ENCODE peak calls at places on chromosomes 1 and 21, in eight cellular contexts. One of them, this sample, is unnamed.

GRCh38 chr1:205162301-205162700 is 40.5 kb upstream of the RBBP5 start:
- DNase-seq in tibial artery: no peak
- DNase-seq in brain microvascular endothelial cell: no peak
- DNase-seq in colonic mucosa: no peak
- DNase-seq in fibroblast of pulmonary artery: no peak
- DNase-seq in AG10803: peak
- DNase-seq in thoracic aorta: no peak
- DNase-seq in upper lobe of left lung: no peak
- DNase-seq in this sample: no peak

GRCh38 chr1:13706058-13706457 is 6.1 kb downstream of the PRDM2 start:
- DNase-seq in colonic mucosa: no peak
- DNase-seq in brain microvascular endothelial cell: no peak
- DNase-seq in thoracic aorta: no peak
- DNase-seq in upper lobe of left lung: no peak
- DNase-seq in fibroblast of pulmonary artery: no peak
- DNase-seq in AG10803: no peak
- DNase-seq in tibial artery: no peak
- DNase-seq in this sample: no peak

GRCh38 chr21:45570826-45571601 is 28.8 kb upstream of the SLC19A1 start:
- DNase-seq in colonic mucosa: no peak
- DNase-seq in tibial artery: peak
- DNase-seq in upper lobe of left lung: no peak
- DNase-seq in fibroblast of pulmonary artery: no peak
- DNase-seq in AG10803: peak
- DNase-seq in brain microvascular endothelial cell: peak
- DNase-seq in thoracic aorta: no peak
- DNase-seq in this sample: no peak

GRCh38 chr1:241612533-241613505 is 27.4 kb downstream of the CHML start:
- DNase-seq in brain microvascular endothelial cell: peak
- DNase-seq in AG10803: peak
- DNase-seq in thoracic aorta: no peak
- DNase-seq in fibroblast of pulmonary artery: peak
- DNase-seq in tibial artery: no peak
- DNase-seq in upper lobe of left lung: peak
- DNase-seq in colonic mucosa: no peak
- DNase-seq in this sample: peak

GRCh38 chr1:182217071-182217470 is 155.6 kb upstream of the ZNF648 start:
- DNase-seq in fibroblast of pulmonary artery: no peak
- DNase-seq in colonic mucosa: no peak
- DNase-seq in thoracic aorta: no peak
- DNase-seq in AG10803: peak
- DNase-seq in upper lobe of left lung: no peak
- DNase-seq in tibial artery: no peak
- DNase-seq in brain microvascular endothelial cell: no peak
- DNase-seq in this sample: no peak

GRCh38 chr1:12799730-12800129 is 8.5 kb downstream of the PRAMEF1 start:
- DNase-seq in tibial artery: no peak
- DNase-seq in fibroblast of pulmonary artery: no peak
- DNase-seq in colonic mucosa: no peak
- DNase-seq in upper lobe of left lung: no peak
- DNase-seq in thoracic aorta: no peak
- DNase-seq in AG10803: no peak
- DNase-seq in brain microvascular endothelial cell: no peak
- DNase-seq in this sample: no peak

GRCh38 chr1:20565234-20565633 is 12.9 kb downstream of the FAM43B start:
- DNase-seq in thoracic aorta: no peak
- DNase-seq in upper lobe of left lung: no peak
- DNase-seq in brain microvascular endothelial cell: no peak
- DNase-seq in colonic mucosa: no peak
- DNase-seq in tibial artery: no peak
- DNase-seq in fibroblast of pulmonary artery: no peak
- DNase-seq in AG10803: no peak
- DNase-seq in this sample: no peak

GRCh38 chr1:87203890-87204289 is 124.8 kb upstream of the LMO4 start:
- DNase-seq in AG10803: peak
- DNase-seq in upper lobe of left lung: no peak
- DNase-seq in brain microvascular endothelial cell: peak
- DNase-seq in thoracic aorta: no peak
- DNase-seq in tibial artery: no peak
- DNase-seq in fibroblast of pulmonary artery: peak
- DNase-seq in colonic mucosa: no peak
- DNase-seq in this sample: no peak

GRCh38 chr1:80882552-80882951 is 918.2 kb upstream of the ADGRL2 start:
- DNase-seq in colonic mucosa: no peak
- DNase-seq in upper lobe of left lung: no peak
- DNase-seq in thoracic aorta: no peak
- DNase-seq in fibroblast of pulmonary artery: peak
- DNase-seq in tibial artery: no peak
- DNase-seq in AG10803: peak
- DNase-seq in brain microvascular endothelial cell: peak
- DNase-seq in this sample: no peak

GRCh38 chr1:188325211-188325610 is 1496.5 kb downstream of the PLA2G4A start:
- DNase-seq in colonic mucosa: no peak
- DNase-seq in tibial artery: no peak
- DNase-seq in upper lobe of left lung: no peak
- DNase-seq in brain microvascular endothelial cell: no peak
- DNase-seq in thoracic aorta: no peak
- DNase-seq in AG10803: no peak
- DNase-seq in fibroblast of pulmonary artery: no peak
- DNase-seq in this sample: no peak

GRCh38 chr1:235511470-235512240 is 7.4 kb upstream of the B3GALNT2 start:
- DNase-seq in thoracic aorta: no peak
- DNase-seq in upper lobe of left lung: no peak
- DNase-seq in AG10803: no peak
- DNase-seq in fibroblast of pulmonary artery: no peak
- DNase-seq in colonic mucosa: no peak
- DNase-seq in brain microvascular endothelial cell: peak
- DNase-seq in tibial artery: no peak
- DNase-seq in this sample: no peak

GRCh38 chr1:33925586-33925985 is 61.7 kb downstream of the HMGB4 start:
- DNase-seq in upper lobe of left lung: no peak
- DNase-seq in brain microvascular endothelial cell: no peak
- DNase-seq in thoracic aorta: no peak
- DNase-seq in fibroblast of pulmonary artery: no peak
- DNase-seq in tibial artery: no peak
- DNase-seq in colonic mucosa: no peak
- DNase-seq in AG10803: no peak
- DNase-seq in this sample: no peak

GRCh38 chr1:223031690-223032601 is 111.1 kb downstream of the TLR5 start:
- DNase-seq in thoracic aorta: no peak
- DNase-seq in colonic mucosa: peak
- DNase-seq in AG10803: peak
- DNase-seq in fibroblast of pulmonary artery: peak
- DNase-seq in upper lobe of left lung: no peak
- DNase-seq in tibial artery: peak
- DNase-seq in brain microvascular endothelial cell: no peak
- DNase-seq in this sample: no peak

GRCh38 chr1:209708297-209708696 is 3.7 kb downstream of the HSD11B1 start:
- DNase-seq in AG10803: no peak
- DNase-seq in tibial artery: no peak
- DNase-seq in brain microvascular endothelial cell: no peak
- DNase-seq in fibroblast of pulmonary artery: no peak
- DNase-seq in colonic mucosa: no peak
- DNase-seq in thoracic aorta: no peak
- DNase-seq in upper lobe of left lung: no peak
- DNase-seq in this sample: no peak

GRCh38 chr1:223429313-223429731 is 36.1 kb downstream of the CCDC185 start:
- DNase-seq in tibial artery: peak
- DNase-seq in upper lobe of left lung: no peak
- DNase-seq in colonic mucosa: no peak
- DNase-seq in brain microvascular endothelial cell: no peak
- DNase-seq in AG10803: peak
- DNase-seq in fibroblast of pulmonary artery: no peak
- DNase-seq in thoracic aorta: peak
- DNase-seq in this sample: no peak

GRCh38 chr1:119617751-119618691 is 30.0 kb downstream of the ZNF697 start:
- DNase-seq in thoracic aorta: no peak
- DNase-seq in fibroblast of pulmonary artery: peak
- DNase-seq in AG10803: peak
- DNase-seq in upper lobe of left lung: no peak
- DNase-seq in brain microvascular endothelial cell: no peak
- DNase-seq in colonic mucosa: no peak
- DNase-seq in tibial artery: no peak
- DNase-seq in this sample: no peak

GRCh38 chr1:206469933-206470691 is at the start of gene IKBKE:
- DNase-seq in colonic mucosa: peak
- DNase-seq in tibial artery: peak
- DNase-seq in brain microvascular endothelial cell: peak
- DNase-seq in thoracic aorta: no peak
- DNase-seq in fibroblast of pulmonary artery: peak
- DNase-seq in upper lobe of left lung: peak
- DNase-seq in AG10803: peak
- DNase-seq in this sample: no peak

GRCh38 chr1:8395433-8395866 is 77.5 kb downstream of the SLC45A1 start:
- DNase-seq in colonic mucosa: no peak
- DNase-seq in AG10803: no peak
- DNase-seq in tibial artery: no peak
- DNase-seq in brain microvascular endothelial cell: no peak
- DNase-seq in upper lobe of left lung: no peak
- DNase-seq in fibroblast of pulmonary artery: no peak
- DNase-seq in thoracic aorta: no peak
- DNase-seq in this sample: no peak

GRCh38 chr1:38578444-38578951 is 281.1 kb downstream of the RRAGC start:
- DNase-seq in upper lobe of left lung: peak
- DNase-seq in AG10803: no peak
- DNase-seq in thoracic aorta: no peak
- DNase-seq in tibial artery: no peak
- DNase-seq in brain microvascular endothelial cell: no peak
- DNase-seq in fibroblast of pulmonary artery: no peak
- DNase-seq in colonic mucosa: no peak
- DNase-seq in this sample: no peak

GRCh38 chr1:162873671-162874666 is 13.0 kb upstream of the CCDC190 start:
- DNase-seq in upper lobe of left lung: no peak
- DNase-seq in AG10803: peak
- DNase-seq in fibroblast of pulmonary artery: peak
- DNase-seq in brain microvascular endothelial cell: peak
- DNase-seq in thoracic aorta: no peak
- DNase-seq in colonic mucosa: no peak
- DNase-seq in tibial artery: no peak
- DNase-seq in this sample: no peak
- TF ChIP-seq CTCF in upper lobe of left lung: no peak
- TF ChIP-seq CTCF in AG10803: peak
- TF ChIP-seq CTCF in fibroblast of pulmonary artery: peak
- TF ChIP-seq CTCF in brain microvascular endothelial cell: peak
- TF ChIP-seq CTCF in thoracic aorta: no peak
- TF ChIP-seq CTCF in colonic mucosa: no peak
- TF ChIP-seq CTCF in tibial artery: peak
- TF ChIP-seq CTCF in this sample: peak

DNA sequence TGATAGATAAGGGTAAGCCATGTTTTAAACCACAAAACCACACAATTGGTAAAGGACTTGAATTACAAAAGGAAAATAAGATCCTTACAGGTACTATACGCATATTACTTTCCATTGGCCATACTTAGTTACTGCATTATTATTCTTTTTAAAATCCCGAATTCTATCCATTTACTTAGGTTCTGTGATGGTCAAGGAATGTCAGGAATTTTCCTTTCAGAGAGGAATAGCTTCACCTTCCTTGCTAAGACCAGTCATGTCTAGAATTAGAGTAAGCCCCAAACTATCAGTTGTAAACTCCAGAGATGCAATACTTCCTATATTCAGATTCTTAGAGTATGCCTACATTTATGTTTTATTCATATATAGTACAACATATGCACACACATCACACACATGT is 13.7 kb downstream of the EFCAB7 start:
- DNase-seq in thoracic aorta: no peak
- DNase-seq in AG10803: no peak
- DNase-seq in fibroblast of pulmonary artery: no peak
- DNase-seq in upper lobe of left lung: no peak
- DNase-seq in colonic mucosa: no peak
- DNase-seq in tibial artery: no peak
- DNase-seq in brain microvascular endothelial cell: no peak
- DNase-seq in this sample: no peak
- H3K4me3 ChIP-seq in thoracic aorta: no peak
- H3K4me3 ChIP-seq in AG10803: no peak
- H3K4me3 ChIP-seq in fibroblast of pulmonary artery: no peak
- H3K4me3 ChIP-seq in upper lobe of left lung: no peak
- H3K4me3 ChIP-seq in colonic mucosa: no peak
- H3K4me3 ChIP-seq in tibial artery: no peak
- H3K4me3 ChIP-seq in brain microvascular endothelial cell: no peak
- H3K4me3 ChIP-seq in this sample: no peak

GRCh38 chr21:36126166-36126565 is 8.7 kb upstream of the CBR3 start:
- DNase-seq in fibroblast of pulmonary artery: no peak
- DNase-seq in colonic mucosa: peak
- DNase-seq in upper lobe of left lung: peak
- DNase-seq in AG10803: no peak
- DNase-seq in tibial artery: no peak
- DNase-seq in brain microvascular endothelial cell: no peak
- DNase-seq in thoracic aorta: no peak
- DNase-seq in this sample: no peak

GRCh38 chr21:36125513-36126121 is 9.3 kb upstream of the CBR3 start:
- DNase-seq in AG10803: peak
- DNase-seq in upper lobe of left lung: peak
- DNase-seq in brain microvascular endothelial cell: peak
- DNase-seq in fibroblast of pulmonary artery: peak
- DNase-seq in thoracic aorta: no peak
- DNase-seq in colonic mucosa: peak
- DNase-seq in tibial artery: no peak
- DNase-seq in this sample: no peak

GRCh38 chr21:36120304-36120902 is 14.5 kb upstream of the CBR3 start:
- DNase-seq in AG10803: peak
- DNase-seq in colonic mucosa: peak
- DNase-seq in brain microvascular endothelial cell: no peak
- DNase-seq in upper lobe of left lung: no peak
- DNase-seq in fibroblast of pulmonary artery: no peak
- DNase-seq in tibial artery: peak
- DNase-seq in thoracic aorta: no peak
- DNase-seq in this sample: no peak

GRCh38 chr21:36124395-36124794 is 10.5 kb upstream of the CBR3 start:
- DNase-seq in fibroblast of pulmonary artery: no peak
- DNase-seq in AG10803: no peak
- DNase-seq in colonic mucosa: no peak
- DNase-seq in brain microvascular endothelial cell: no peak
- DNase-seq in tibial artery: peak
- DNase-seq in upper lobe of left lung: no peak
- DNase-seq in thoracic aorta: no peak
- DNase-seq in this sample: no peak

DNA sequence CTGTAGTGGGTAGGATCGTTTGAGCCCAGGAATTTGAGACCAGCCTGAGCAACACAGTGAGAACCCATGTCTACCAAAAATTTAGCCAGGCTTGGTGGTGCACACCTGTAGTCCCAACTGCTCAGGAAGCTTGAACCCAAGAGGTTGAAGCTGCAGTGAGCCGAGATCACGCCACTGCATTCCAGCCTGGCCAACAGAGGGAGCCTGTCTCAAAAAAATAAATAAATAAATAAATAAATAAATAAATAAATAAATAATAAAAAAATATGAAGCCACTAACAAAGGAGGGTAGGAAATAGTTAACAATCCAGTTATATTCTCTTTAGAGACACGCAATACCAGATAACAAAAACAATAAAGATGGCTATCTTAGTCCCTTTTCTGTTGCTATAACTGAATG is 11.9 kb upstream of the CBR3 start:
- DNase-seq in upper lobe of left lung: no peak
- DNase-seq in colonic mucosa: no peak
- DNase-seq in tibial artery: peak
- DNase-seq in AG10803: no peak
- DNase-seq in brain microvascular endothelial cell: no peak
- DNase-seq in fibroblast of pulmonary artery: no peak
- DNase-seq in thoracic aorta: no peak
- DNase-seq in this sample: no peak
- TF ChIP-seq CTCF in upper lobe of left lung: no peak
- TF ChIP-seq CTCF in colonic mucosa: no peak
- TF ChIP-seq CTCF in tibial artery: peak
- TF ChIP-seq CTCF in AG10803: peak
- TF ChIP-seq CTCF in brain microvascular endothelial cell: peak
- TF ChIP-seq CTCF in fibroblast of pulmonary artery: peak
- TF ChIP-seq CTCF in thoracic aorta: peak
- TF ChIP-seq CTCF in this sample: peak

GRCh38 chr1:51568231-51568935 is 48.5 kb upstream of the OSBPL9 start:
- DNase-seq in brain microvascular endothelial cell: no peak
- DNase-seq in thoracic aorta: no peak
- DNase-seq in fibroblast of pulmonary artery: no peak
- DNase-seq in upper lobe of left lung: no peak
- DNase-seq in tibial artery: no peak
- DNase-seq in colonic mucosa: no peak
- DNase-seq in AG10803: no peak
- DNase-seq in this sample: no peak
- H3K4me3 ChIP-seq in brain microvascular endothelial cell: no peak
- H3K4me3 ChIP-seq in thoracic aorta: no peak
- H3K4me3 ChIP-seq in fibroblast of pulmonary artery: no peak
- H3K4me3 ChIP-seq in upper lobe of left lung: no peak
- H3K4me3 ChIP-seq in tibial artery: no peak
- H3K4me3 ChIP-seq in colonic mucosa: no peak
- H3K4me3 ChIP-seq in AG10803: no peak
- H3K4me3 ChIP-seq in this sample: no peak

This sample was measured in HFF-Myc.